ENCODE peak calls at places on chromosomes 4 and X, in eight cellular contexts. B, A, N, G, L, Q, S and E are unnamed samples.

GRCh38 chr4:176400816-176401461 is 81.2 kb downstream of the SPCS3 start:
- DNase-seq in B (no peak), A (peak; percentile 40), N (no peak), G (no peak), L (no peak), Q (no peak), S (no peak), E (no peak)

GRCh38 chrX:8204169-8204935 is 33.3 kb upstream of the VCX2 start:
- DNase-seq in B (no peak), A (no peak), N (no peak), G (no peak), L (no peak), Q (no peak), S (no peak), E (no peak)

GRCh38 chrX:71103110-71103983 is 3.2 kb downstream of the CXorf65 start:
- DNase-seq in B (no peak), A (no peak), N (no peak), G (peak; percentile 22), L (peak; percentile 45), Q (no peak), S (no peak), E (peak; percentile 65)

GRCh38 chr4:100299019-100299418 is 108.8 kb upstream of the DDIT4L start:
- DNase-seq in B (no peak), A (peak; percentile 24), N (no peak), G (no peak), L (no peak), Q (peak; percentile 20), S (peak; percentile 13), E (no peak)

GRCh38 chr4:134691915-134692314 is 490.3 kb upstream of the PABPC4L start:
- DNase-seq in B (no peak), A (no peak), N (no peak), G (no peak), L (no peak), Q (no peak), S (no peak), E (no peak)

GRCh38 chr4:181194096-181194495 is 1049.1 kb upstream of the TENM3 start:
- DNase-seq in B (no peak), A (peak; percentile 3), N (no peak), G (no peak), L (no peak), Q (no peak), S (peak; percentile 14), E (no peak)

GRCh38 chrX:13050151-13050550 is 5.7 kb upstream of the FAM9C start:
- DNase-seq in B (no peak), A (no peak), N (no peak), G (no peak), L (no peak), Q (no peak), S (no peak), E (no peak)

GRCh38 chrX:140360284-140360683 is 144.6 kb downstream of the SOX3 start:
- DNase-seq in B (no peak), A (no peak), N (no peak), G (no peak), L (no peak), Q (no peak), S (no peak), E (no peak)

GRCh38 chr4:52836653-52837052 is 25.5 kb upstream of the RASL11B start:
- DNase-seq in B (no peak), A (no peak), N (no peak), G (no peak), L (no peak), Q (no peak), S (no peak), E (no peak)

GRCh38 chr4:159398236-159398638 is 295.4 kb downstream of the RAPGEF2 start:
- DNase-seq in B (no peak), A (no peak), N (no peak), G (no peak), L (no peak), Q (no peak), S (no peak), E (no peak)

GRCh38 chr4:153733751-153734448 is 25.9 kb downstream of the RNF175 start:
- DNase-seq in B (no peak), A (no peak), N (no peak), G (no peak), L (no peak), Q (no peak), S (no peak), E (no peak)

GRCh38 chr4:122458625-122459024 is 2.1 kb upstream of the IL2 start:
- DNase-seq in B (no peak), A (no peak), N (no peak), G (no peak), L (no peak), Q (no peak), S (peak; percentile 9), E (peak; percentile 8)

GRCh38 chrX:49001521-49002090 is 458 bp downstream of the GRIPAP1 start:
- DNase-seq in B (no peak), A (peak; percentile 50), N (no peak), G (peak; percentile 3), L (no peak), Q (peak; percentile 65), S (peak; percentile 69), E (peak; percentile 51)

GRCh38 chrX:15151267-15152196 is 118.4 kb downstream of the ASB9 start:
- DNase-seq in B (no peak), A (no peak), N (no peak), G (no peak), L (no peak), Q (no peak), S (peak; percentile 6), E (no peak)

GRCh38 chr4:174316546-174316945 is 32.8 kb downstream of the CEP44 start:
- DNase-seq in B (no peak), A (no peak), N (no peak), G (no peak), L (no peak), Q (no peak), S (peak; percentile 29), E (no peak)

GRCh38 chrX:1300449-1300848 is 31.8 kb downstream of the CSF2RA start:
- DNase-seq in B (no peak), A (no peak), N (no peak), G (no peak), L (no peak), Q (no peak), S (no peak), E (no peak)

GRCh38 chr4:108821056-108821925 is 58.4 kb upstream of the ETNPPL start:
- DNase-seq in B (no peak), A (no peak), N (no peak), G (no peak), L (no peak), Q (no peak), S (no peak), E (no peak)

GRCh38 chr4:169040559-169041261 is 30.7 kb upstream of the CBR4 start:
- DNase-seq in B (no peak), A (no peak), N (no peak), G (no peak), L (peak; percentile 46), Q (no peak), S (no peak), E (no peak)

DNA sequence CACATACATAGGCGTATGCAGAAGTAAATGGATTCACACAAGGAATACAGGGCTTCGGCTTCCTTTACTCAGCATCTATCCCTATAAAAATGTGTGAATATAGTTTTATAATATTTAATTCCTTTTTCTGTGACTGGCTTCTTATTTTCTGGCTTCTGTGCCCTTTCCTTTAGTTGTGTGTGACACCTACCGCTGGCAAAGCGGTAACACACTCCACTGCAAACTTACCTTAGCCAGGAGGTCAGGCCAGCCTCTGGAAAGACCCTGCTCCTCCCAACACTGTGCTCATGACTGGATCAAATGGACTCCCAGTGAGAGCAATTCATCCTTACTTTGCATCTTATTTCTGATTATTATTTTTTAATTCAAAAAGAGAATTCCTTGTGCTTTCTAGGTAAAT is 244.2 kb downstream of the ANK2 start:
- DNase-seq in B (no peak), A (no peak), N (no peak), G (no peak), L (no peak), Q (no peak), S (no peak), E (no peak)
- TF ChIP-seq CTCF in B (no peak), A (no peak), N (no peak), G (no peak), L (no peak), Q (no peak), S (no peak), E (no peak)

DNA sequence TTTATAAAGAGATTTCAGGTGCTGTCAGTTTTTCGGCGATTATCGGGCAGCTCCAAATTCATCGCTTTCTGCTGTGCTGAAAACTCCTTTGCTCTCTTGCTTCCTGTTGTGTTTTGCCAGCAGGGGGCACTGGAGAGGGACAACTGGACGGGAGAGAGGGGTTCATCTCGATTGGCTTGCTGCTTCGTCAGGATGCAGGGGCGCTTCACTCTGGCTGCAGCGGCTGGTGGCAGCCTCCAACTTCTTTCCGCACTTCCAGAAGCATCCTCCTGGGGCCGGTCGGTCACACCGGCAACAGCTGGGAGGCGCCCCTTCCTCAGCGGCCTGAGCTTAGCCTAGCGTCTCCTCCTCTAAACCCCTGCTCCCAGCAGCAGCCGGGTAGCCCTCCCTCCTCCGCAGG is 29.5 kb downstream of the MSL3 start:
- DNase-seq in B (peak; percentile 65), A (peak; percentile 79), N (peak; percentile 15), G (peak; percentile 78), L (peak; percentile 40), Q (peak; percentile 70), S (no peak), E (no peak)
- TF ChIP-seq CTCF in B (no peak), A (peak; percentile 59), N (peak; percentile 15), G (peak; percentile 61), L (no peak), Q (peak; percentile 37), S (no peak), E (peak; percentile 34)

DNA sequence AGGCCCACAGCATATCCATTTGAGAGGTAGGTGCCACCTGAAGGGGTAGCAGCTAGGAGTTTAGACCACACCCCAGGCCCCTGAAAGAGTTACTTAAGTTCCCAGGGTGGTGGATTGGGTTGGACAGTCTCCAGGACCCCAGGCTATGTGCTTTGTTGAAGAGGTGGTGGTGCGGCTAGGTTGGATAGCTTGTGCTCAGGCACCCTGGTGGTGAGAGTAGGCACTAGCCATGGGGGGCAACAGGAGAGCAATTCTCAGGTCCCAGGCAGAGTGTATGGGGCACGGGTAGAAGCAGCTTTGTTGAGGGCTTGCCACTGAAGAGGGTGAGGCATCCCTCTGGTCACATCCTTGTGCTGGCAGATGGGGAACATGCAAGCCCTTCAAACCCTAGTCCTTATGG is 5.6 kb downstream of the PF4 start:
- DNase-seq in B (no peak), A (no peak), N (no peak), G (no peak), L (no peak), Q (no peak), S (no peak), E (no peak)
- TF ChIP-seq CTCF in B (no peak), A (no peak), N (no peak), G (no peak), L (no peak), Q (no peak), S (no peak), E (no peak)

GRCh38 chrX:105013719-105014118 is 206.8 kb downstream of the TEX13A start:
- DNase-seq in B (no peak), A (no peak), N (no peak), G (no peak), L (no peak), Q (no peak), S (no peak), E (no peak)
- TF ChIP-seq CTCF in B (no peak), A (no peak), N (no peak), G (no peak), L (no peak), Q (no peak), S (no peak), E (no peak)

DNA sequence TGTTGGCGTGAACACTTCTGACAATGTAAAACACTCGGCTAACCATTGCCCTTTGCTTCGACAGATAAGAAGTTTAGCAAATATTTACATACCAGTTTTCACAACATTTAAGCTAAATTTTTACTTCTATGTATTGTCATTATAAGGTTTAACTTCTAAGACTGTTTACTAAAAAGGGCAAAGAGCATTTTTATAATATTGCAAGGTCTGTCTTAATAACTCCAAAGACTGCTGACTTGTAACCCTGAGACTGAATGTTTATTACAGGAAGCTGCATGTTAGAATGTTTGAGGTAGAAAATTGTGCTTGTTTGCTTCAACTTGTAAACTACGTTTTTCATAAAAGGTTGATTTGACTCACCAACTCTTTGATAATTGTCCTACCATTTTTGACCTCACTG is 213.2 kb upstream of the RPS6KA3 start:
- DNase-seq in B (no peak), A (peak; percentile 39), N (no peak), G (no peak), L (no peak), Q (no peak), S (no peak), E (no peak)
- TF ChIP-seq CTCF in B (no peak), A (no peak), N (no peak), G (no peak), L (no peak), Q (no peak), S (no peak), E (no peak)